ENCODE peak calls at places on chromosomes 12 and 14, in five cellular contexts. One of them, this sample, is unnamed.

GRCh38 chr14:77961853-77962580 is 162.1 kb downstream of the ADCK1 start:
- DNase-seq in neuronal stem cell: no peak
- DNase-seq in mesendoderm: no peak
- DNase-seq in IMR-90: no peak
- DNase-seq in trophoblast cell: no peak
- DNase-seq in this sample: no peak

GRCh38 chr14:102971314-102971713 is 48.9 kb downstream of the AMN start:
- DNase-seq in neuronal stem cell: no peak
- DNase-seq in mesendoderm: no peak
- DNase-seq in IMR-90: no peak
- DNase-seq in trophoblast cell: no peak
- DNase-seq in this sample: no peak

GRCh38 chr12:77947326-77947725 is 116.6 kb downstream of the NAV3 start:
- DNase-seq in neuronal stem cell: no peak
- DNase-seq in mesendoderm: no peak
- DNase-seq in IMR-90: peak
- DNase-seq in trophoblast cell: no peak
- DNase-seq in this sample: peak

GRCh38 chr14:36671149-36671548 is 9.5 kb downstream of the PAX9 start:
- DNase-seq in neuronal stem cell: no peak
- DNase-seq in mesendoderm: no peak
- DNase-seq in IMR-90: no peak
- DNase-seq in trophoblast cell: no peak
- DNase-seq in this sample: no peak

GRCh38 chr14:27390130-27390529 is 792.3 kb upstream of the NOVA1 start:
- DNase-seq in neuronal stem cell: no peak
- DNase-seq in mesendoderm: peak
- DNase-seq in IMR-90: no peak
- DNase-seq in trophoblast cell: no peak
- DNase-seq in this sample: no peak

GRCh38 chr14:22122227-22123187 is 448.9 kb upstream of the OR4E1 start:
- DNase-seq in neuronal stem cell: no peak
- DNase-seq in mesendoderm: peak
- DNase-seq in IMR-90: peak
- DNase-seq in trophoblast cell: no peak
- DNase-seq in this sample: no peak

GRCh38 chr14:98937021-98937420 is 335.0 kb downstream of the BCL11B start:
- DNase-seq in neuronal stem cell: no peak
- DNase-seq in mesendoderm: no peak
- DNase-seq in IMR-90: no peak
- DNase-seq in trophoblast cell: no peak
- DNase-seq in this sample: no peak

GRCh38 chr14:28944605-28945004 is 178.0 kb downstream of the FOXG1 start:
- DNase-seq in neuronal stem cell: no peak
- DNase-seq in mesendoderm: no peak
- DNase-seq in IMR-90: no peak
- DNase-seq in trophoblast cell: no peak
- DNase-seq in this sample: no peak

GRCh38 chr12:108399514-108399913 is 60.4 kb upstream of the CMKLR1 start:
- DNase-seq in neuronal stem cell: no peak
- DNase-seq in mesendoderm: no peak
- DNase-seq in IMR-90: no peak
- DNase-seq in trophoblast cell: no peak
- DNase-seq in this sample: no peak

GRCh38 chr14:51880810-51881580 is 20.6 kb downstream of the GNG2 start:
- DNase-seq in neuronal stem cell: no peak
- DNase-seq in mesendoderm: no peak
- DNase-seq in IMR-90: no peak
- DNase-seq in trophoblast cell: no peak
- DNase-seq in this sample: peak

GRCh38 chr12:117499759-117500485 is 138.5 kb upstream of the NOS1 start:
- DNase-seq in neuronal stem cell: no peak
- DNase-seq in mesendoderm: peak
- DNase-seq in IMR-90: no peak
- DNase-seq in trophoblast cell: no peak
- DNase-seq in this sample: no peak

GRCh38 chr12:111596985-111597730 is 2.0 kb downstream of the ATXN2 start:
- DNase-seq in neuronal stem cell: peak
- DNase-seq in mesendoderm: peak
- DNase-seq in IMR-90: peak
- DNase-seq in trophoblast cell: peak
- DNase-seq in this sample: peak

GRCh38 chr12:54364413-54364812 is at the start of gene GPR84:
- DNase-seq in neuronal stem cell: no peak
- DNase-seq in mesendoderm: no peak
- DNase-seq in IMR-90: no peak
- DNase-seq in trophoblast cell: no peak
- DNase-seq in this sample: no peak

GRCh38 chr14:93269341-93270068 is 62.4 kb downstream of the UBR7 start:
- DNase-seq in neuronal stem cell: no peak
- DNase-seq in mesendoderm: peak
- DNase-seq in IMR-90: peak
- DNase-seq in trophoblast cell: no peak
- DNase-seq in this sample: peak

GRCh38 chr12:19764408-19764807 is 325.1 kb downstream of the AEBP2 start:
- DNase-seq in neuronal stem cell: no peak
- DNase-seq in mesendoderm: no peak
- DNase-seq in IMR-90: peak
- DNase-seq in trophoblast cell: no peak
- DNase-seq in this sample: no peak

GRCh38 chr14:61514006-61514830 is 181.1 kb upstream of the HIF1A start:
- DNase-seq in neuronal stem cell: no peak
- DNase-seq in mesendoderm: no peak
- DNase-seq in IMR-90: peak
- DNase-seq in trophoblast cell: peak
- DNase-seq in this sample: no peak

GRCh38 chr12:65977384-65977783 is 153.1 kb downstream of the HMGA2 start:
- DNase-seq in neuronal stem cell: no peak
- DNase-seq in mesendoderm: no peak
- DNase-seq in IMR-90: no peak
- DNase-seq in trophoblast cell: no peak
- DNase-seq in this sample: no peak

GRCh38 chr12:62658910-62659309 is 192.3 kb downstream of the MON2 start:
- DNase-seq in neuronal stem cell: no peak
- DNase-seq in mesendoderm: peak
- DNase-seq in IMR-90: no peak
- DNase-seq in trophoblast cell: no peak
- DNase-seq in this sample: no peak

GRCh38 chr12:62657363-62657632 is 190.7 kb downstream of the MON2 start:
- DNase-seq in neuronal stem cell: no peak
- DNase-seq in mesendoderm: no peak
- DNase-seq in IMR-90: no peak
- DNase-seq in trophoblast cell: peak
- DNase-seq in this sample: no peak

GRCh38 chr12:62660763-62661162 is 194.1 kb downstream of the MON2 start:
- DNase-seq in neuronal stem cell: no peak
- DNase-seq in mesendoderm: no peak
- DNase-seq in IMR-90: peak
- DNase-seq in trophoblast cell: no peak
- DNase-seq in this sample: no peak

GRCh38 chr12:62656576-62657362 is 190.1 kb downstream of the MON2 start:
- DNase-seq in neuronal stem cell: no peak
- DNase-seq in mesendoderm: no peak
- DNase-seq in IMR-90: no peak
- DNase-seq in trophoblast cell: no peak
- DNase-seq in this sample: no peak

GRCh38 chr12:62659457-62660295 is 193.1 kb downstream of the MON2 start:
- DNase-seq in neuronal stem cell: peak
- DNase-seq in mesendoderm: peak
- DNase-seq in IMR-90: no peak
- DNase-seq in trophoblast cell: no peak
- DNase-seq in this sample: no peak
- H3K4ac ChIP-seq in neuronal stem cell: no peak
- H3K4ac ChIP-seq in mesendoderm: peak
- H3K4ac ChIP-seq in IMR-90: no peak
- H3K4ac ChIP-seq in trophoblast cell: no peak
- H3K4ac ChIP-seq in this sample: no peak

GRCh38 chr14:97177635-97178034 is 380.5 kb downstream of the VRK1 start:
- DNase-seq in neuronal stem cell: no peak
- DNase-seq in mesendoderm: no peak
- DNase-seq in IMR-90: no peak
- DNase-seq in trophoblast cell: no peak
- DNase-seq in this sample: no peak

GRCh38 chr14:97178781-97179180 is 381.6 kb downstream of the VRK1 start:
- DNase-seq in neuronal stem cell: no peak
- DNase-seq in mesendoderm: no peak
- DNase-seq in IMR-90: no peak
- DNase-seq in trophoblast cell: no peak
- DNase-seq in this sample: no peak

GRCh38 chr14:97179573-97179972 is 382.4 kb downstream of the VRK1 start:
- DNase-seq in neuronal stem cell: no peak
- DNase-seq in mesendoderm: peak
- DNase-seq in IMR-90: no peak
- DNase-seq in trophoblast cell: no peak
- DNase-seq in this sample: no peak

GRCh38 chr14:97177016-97177415 is 379.8 kb downstream of the VRK1 start:
- DNase-seq in neuronal stem cell: no peak
- DNase-seq in mesendoderm: peak
- DNase-seq in IMR-90: no peak
- DNase-seq in trophoblast cell: peak
- DNase-seq in this sample: no peak

DNA sequence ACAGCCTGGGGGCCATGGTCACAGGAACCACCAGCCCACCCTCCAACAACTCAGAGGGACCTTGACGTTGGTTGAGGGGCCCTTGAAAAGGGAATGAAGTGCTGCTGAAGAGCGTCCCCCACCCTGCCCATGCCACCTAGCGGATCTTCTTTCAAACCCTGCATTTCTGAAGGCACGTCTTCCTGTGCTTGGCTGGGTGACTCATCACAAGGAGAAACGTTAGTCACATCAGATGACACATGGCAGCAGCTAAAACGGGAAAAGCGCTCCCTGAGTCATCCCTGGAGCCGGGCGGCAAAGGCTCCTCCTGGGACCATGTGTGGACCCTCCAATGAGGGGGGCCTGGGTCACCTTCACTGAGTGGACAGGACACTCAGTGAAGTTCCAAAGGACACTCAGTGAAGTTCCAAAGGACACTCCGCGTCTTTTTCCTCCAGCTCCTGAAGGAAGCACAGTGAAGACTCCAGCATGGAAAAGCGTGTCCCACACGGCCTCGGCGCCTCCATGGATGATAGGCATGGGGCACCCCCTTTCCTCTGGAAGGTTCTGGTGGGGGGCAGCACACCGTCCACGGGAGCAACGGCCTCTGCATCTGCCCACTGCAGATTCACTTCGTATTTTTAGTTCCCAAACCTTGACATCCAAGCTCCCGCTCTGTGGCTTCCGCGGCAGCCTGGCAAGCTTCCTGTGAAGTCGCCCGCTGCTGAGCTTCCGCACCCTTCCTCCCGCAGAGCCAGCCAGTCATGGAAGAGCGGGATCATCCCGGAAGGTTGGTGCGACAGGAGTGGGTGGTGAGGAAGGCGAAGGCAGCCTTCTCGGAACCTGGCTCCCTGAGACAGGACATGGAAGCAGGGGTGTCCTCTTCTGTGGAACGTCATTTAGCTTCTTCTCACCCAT is 383.4 kb downstream of the VRK1 start:
- DNase-seq in neuronal stem cell: no peak
- DNase-seq in mesendoderm: peak
- DNase-seq in IMR-90: no peak
- DNase-seq in trophoblast cell: peak
- DNase-seq in this sample: peak
- H3K4ac ChIP-seq in neuronal stem cell: no peak
- H3K4ac ChIP-seq in mesendoderm: no peak
- H3K4ac ChIP-seq in IMR-90: no peak
- H3K4ac ChIP-seq in trophoblast cell: no peak
- H3K4ac ChIP-seq in this sample: no peak

DNA sequence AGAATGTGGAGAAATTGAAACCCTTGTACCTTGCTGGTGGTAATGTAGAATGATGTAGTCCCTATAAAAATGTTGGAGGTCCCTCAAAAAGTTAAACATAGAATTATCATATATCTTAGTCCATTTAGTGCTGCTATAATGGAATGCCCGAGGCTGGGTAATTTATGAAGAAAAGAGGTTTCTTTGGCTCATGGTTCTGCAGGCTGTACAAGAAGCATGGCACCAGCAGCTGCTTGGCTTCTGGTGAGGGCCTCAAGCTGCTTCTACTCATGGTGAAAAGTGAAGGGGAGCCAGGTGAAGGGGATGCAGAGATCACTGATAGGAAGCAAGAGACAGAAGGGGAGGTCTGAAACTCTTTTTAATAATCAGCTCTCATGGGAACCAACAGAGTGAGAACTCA is 233.9 kb downstream of the ADGRD1 start:
- DNase-seq in neuronal stem cell: no peak
- DNase-seq in mesendoderm: no peak
- DNase-seq in IMR-90: no peak
- DNase-seq in trophoblast cell: no peak
- DNase-seq in this sample: no peak
- H3K4ac ChIP-seq in neuronal stem cell: no peak
- H3K4ac ChIP-seq in mesendoderm: no peak
- H3K4ac ChIP-seq in IMR-90: no peak
- H3K4ac ChIP-seq in trophoblast cell: no peak
- H3K4ac ChIP-seq in this sample: no peak

GRCh38 chr12:122407208-122407607 is 15.3 kb downstream of the CLIP1 start:
- DNase-seq in neuronal stem cell: no peak
- DNase-seq in mesendoderm: no peak
- DNase-seq in IMR-90: no peak
- DNase-seq in trophoblast cell: no peak
- DNase-seq in this sample: no peak

GRCh38 chr12:122402264-122402663 is 20.2 kb downstream of the CLIP1 start:
- DNase-seq in neuronal stem cell: no peak
- DNase-seq in mesendoderm: no peak
- DNase-seq in IMR-90: no peak
- DNase-seq in trophoblast cell: no peak
- DNase-seq in this sample: no peak

GRCh38 chr12:122403115-122403770 is 19.2 kb downstream of the CLIP1 start:
- DNase-seq in neuronal stem cell: no peak
- DNase-seq in mesendoderm: no peak
- DNase-seq in IMR-90: no peak
- DNase-seq in trophoblast cell: no peak
- DNase-seq in this sample: no peak

GRCh38 chr12:122406701-122407154 is 15.7 kb downstream of the CLIP1 start:
- DNase-seq in neuronal stem cell: no peak
- DNase-seq in mesendoderm: peak
- DNase-seq in IMR-90: peak
- DNase-seq in trophoblast cell: no peak
- DNase-seq in this sample: peak

DNA sequence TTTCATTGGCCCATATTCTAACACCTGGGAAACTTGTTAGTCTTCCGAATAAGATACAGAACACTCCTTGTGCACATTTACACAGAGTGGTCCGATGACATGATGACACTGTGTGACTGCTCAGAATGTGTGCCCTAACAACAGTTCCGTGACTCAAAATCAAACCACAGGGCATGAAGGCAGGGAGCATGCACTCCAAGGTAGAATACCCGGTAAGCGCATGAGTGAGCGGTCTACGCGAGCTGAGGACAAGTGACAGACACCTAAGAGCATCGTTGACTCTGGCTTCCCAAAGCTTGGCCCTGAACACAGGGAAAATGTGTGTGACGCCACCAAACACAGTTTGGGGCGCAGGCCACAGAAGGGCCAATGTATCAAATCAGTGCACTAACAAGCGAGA is 18.6 kb downstream of the CLIP1 start:
- DNase-seq in neuronal stem cell: no peak
- DNase-seq in mesendoderm: no peak
- DNase-seq in IMR-90: no peak
- DNase-seq in trophoblast cell: no peak
- DNase-seq in this sample: no peak
- H3K4ac ChIP-seq in neuronal stem cell: no peak
- H3K4ac ChIP-seq in mesendoderm: no peak
- H3K4ac ChIP-seq in IMR-90: peak
- H3K4ac ChIP-seq in trophoblast cell: no peak
- H3K4ac ChIP-seq in this sample: peak

GRCh38 chr14:68140801-68141200 is 321.2 kb downstream of the RAD51B start:
- DNase-seq in neuronal stem cell: no peak
- DNase-seq in mesendoderm: no peak
- DNase-seq in IMR-90: no peak
- DNase-seq in trophoblast cell: no peak
- DNase-seq in this sample: no peak
- H3K4ac ChIP-seq in neuronal stem cell: no peak
- H3K4ac ChIP-seq in mesendoderm: no peak
- H3K4ac ChIP-seq in IMR-90: peak
- H3K4ac ChIP-seq in trophoblast cell: no peak
- H3K4ac ChIP-seq in this sample: no peak